ENCODE peak calls at places on chromosomes 6 and 20, in seven cellular contexts. W is cardiac fibroblast, L is Panc1, K is GM13977, F is RWPE1, I is astrocyte of the cerebellum, U is progenitor cell of endocrine pancreas. D is an unnamed sample.

GRCh38 chr6:13248053-13248452 is 80.3 kb downstream of the TBC1D7 start:
- DNase-seq in F (peak; percentile 42), K (no peak), L (no peak), W (peak; percentile 54), I (peak; percentile 32), U (no peak), D (no peak)

GRCh38 chr6:44257007-44257752 is at the start of gene SLC35B2:
- DNase-seq in K (peak; percentile 87), W (peak; percentile 82), I (no peak), U (peak; percentile 65), L (no peak), F (peak; percentile 81), D (peak; percentile 72)

GRCh38 chr6:31771992-31772358 is 5.2 kb downstream of the VWA7 start:
- DNase-seq in L (no peak), F (no peak), W (peak; percentile 36), K (no peak), I (no peak), U (no peak), D (no peak)

GRCh38 chr20:8996817-8997512 is 71.9 kb upstream of the PLCB4 start:
- DNase-seq in U (no peak), I (no peak), F (no peak), L (no peak), K (no peak), W (no peak), D (no peak)

GRCh38 chr20:21336455-21337151 is 33.5 kb downstream of the XRN2 start:
- DNase-seq in W (no peak), F (no peak), I (no peak), K (no peak), L (no peak), U (no peak), D (no peak)

GRCh38 chr6:47188588-47189021 is 121.1 kb downstream of the TNFRSF21 start:
- DNase-seq in W (peak; percentile 56), I (peak; percentile 18), U (no peak), F (peak; percentile 95), L (no peak), K (no peak), D (no peak)

GRCh38 chr6:87029711-87030314 is 65.1 kb downstream of the CGA start:
- DNase-seq in W (peak; percentile 68), F (peak; percentile 36), L (peak; percentile 24), K (peak; percentile 36), U (no peak), I (peak; percentile 55), D (no peak)

GRCh38 chr20:51650685-51651134 is 108.2 kb upstream of the NFATC2 start:
- DNase-seq in U (no peak), F (peak; percentile 68), L (no peak), W (peak; percentile 66), K (no peak), I (peak; percentile 20), D (no peak)

GRCh38 chr6:30219244-30219643 is 6.0 kb upstream of the TRIM26 start:
- DNase-seq in L (peak; percentile 48), I (no peak), K (peak; percentile 68), W (peak; percentile 68), F (peak; percentile 29), U (no peak), D (peak; percentile 36)

GRCh38 chr6:100482698-100483097 is 18.0 kb upstream of the SIM1 start:
- DNase-seq in W (no peak), I (no peak), L (no peak), F (no peak), U (no peak), K (no peak), D (no peak)

GRCh38 chr6:134503542-134504281 is 185.8 kb upstream of the SGK1 start:
- DNase-seq in L (no peak), I (no peak), W (peak; percentile 35), U (no peak), K (no peak), F (no peak), D (no peak)

GRCh38 chr20:52054123-52054522 is 137.5 kb downstream of the ZFP64 start:
- DNase-seq in I (no peak), F (no peak), U (no peak), W (no peak), L (no peak), K (no peak), D (no peak)

GRCh38 chr20:62805365-62805710 is 703 bp downstream of the OGFR start:
- DNase-seq in W (no peak), L (no peak), F (no peak), U (no peak), I (no peak), K (no peak), D (no peak)

GRCh38 chr6:50030777-50031562 is 9.2 kb upstream of the DEFB110 start:
- DNase-seq in W (no peak), F (peak; percentile 12), U (no peak), K (peak; percentile 3), I (no peak), L (no peak), D (peak; percentile 29)

GRCh38 chr6:106256201-106256968 is 69.2 kb downstream of the ATG5 start:
- DNase-seq in I (no peak), K (no peak), F (no peak), U (no peak), L (no peak), W (no peak), D (no peak)

GRCh38 chr20:34703061-34703572 is 1.0 kb upstream of the TP53INP2 start:
- DNase-seq in W (no peak), U (no peak), I (no peak), F (no peak), L (no peak), K (no peak), D (no peak)

GRCh38 chr6:170360476-170360875 is 53.9 kb downstream of the FAM120B start:
- DNase-seq in I (no peak), F (no peak), K (no peak), W (peak; percentile 37), L (no peak), U (no peak), D (no peak)

GRCh38 chr20:2006452-2007381 is 12.9 kb upstream of the PDYN start:
- DNase-seq in I (no peak), F (peak; percentile 25), K (peak; percentile 57), L (peak; percentile 28), W (peak; percentile 56), U (no peak), D (peak; percentile 41)

GRCh38 chr6:7115452-7116223 is 7.9 kb downstream of the RREB1 start:
- DNase-seq in W (peak; percentile 53), F (no peak), K (no peak), I (no peak), U (no peak), L (no peak), D (no peak)

GRCh38 chr6:117275205-117275604 is 9.8 kb downstream of the VGLL2 start:
- DNase-seq in F (no peak), K (no peak), L (no peak), I (no peak), U (no peak), W (no peak), D (no peak)

GRCh38 chr20:36093025-36093803 is 61.3 kb upstream of the EPB41L1 start:
- DNase-seq in I (no peak), U (no peak), W (peak; percentile 68), K (peak; percentile 38), F (no peak), L (no peak), D (no peak)

GRCh38 chr6:128276311-128276710 is 244.1 kb downstream of the PTPRK start:
- DNase-seq in W (no peak), U (no peak), F (no peak), K (no peak), L (no peak), I (no peak), D (no peak)

GRCh38 chr6:1199981-1200637 is 111.8 kb upstream of the FOXQ1 start:
- DNase-seq in W (no peak), U (no peak), I (no peak), F (no peak), L (no peak), K (no peak), D (no peak)

GRCh38 chr6:108728826-108729225 is 119.4 kb upstream of the ARMC2 start:
- DNase-seq in L (no peak), K (no peak), W (no peak), U (no peak), I (no peak), F (no peak), D (no peak)

GRCh38 chr20:2558581-2559301 is 22.4 kb downstream of the TMC2 start:
- DNase-seq in I (no peak), K (no peak), U (no peak), F (peak; percentile 15), L (no peak), W (peak; percentile 18), D (no peak)

GRCh38 chr20:21424846-21425245 is 27.5 kb upstream of the NKX2-4 start:
- DNase-seq in I (no peak), U (no peak), K (no peak), L (no peak), W (no peak), F (no peak), D (no peak)

GRCh38 chr6:15048367-15048766 is 197.5 kb upstream of the JARID2 start:
- DNase-seq in I (no peak), F (no peak), W (no peak), U (no peak), K (peak; percentile 21), L (no peak), D (no peak)

GRCh38 chr20:137668-138131 is 4.7 kb upstream of the DEFB126 start:
- DNase-seq in L (no peak), U (no peak), F (no peak), K (no peak), I (no peak), W (no peak), D (no peak)
- TF ChIP-seq CTCF in L (peak; percentile 74), U (no peak), F (peak; percentile 35), K (peak; percentile 43), I (no peak), W (peak; percentile 31), D (peak; percentile 34)

DNA sequence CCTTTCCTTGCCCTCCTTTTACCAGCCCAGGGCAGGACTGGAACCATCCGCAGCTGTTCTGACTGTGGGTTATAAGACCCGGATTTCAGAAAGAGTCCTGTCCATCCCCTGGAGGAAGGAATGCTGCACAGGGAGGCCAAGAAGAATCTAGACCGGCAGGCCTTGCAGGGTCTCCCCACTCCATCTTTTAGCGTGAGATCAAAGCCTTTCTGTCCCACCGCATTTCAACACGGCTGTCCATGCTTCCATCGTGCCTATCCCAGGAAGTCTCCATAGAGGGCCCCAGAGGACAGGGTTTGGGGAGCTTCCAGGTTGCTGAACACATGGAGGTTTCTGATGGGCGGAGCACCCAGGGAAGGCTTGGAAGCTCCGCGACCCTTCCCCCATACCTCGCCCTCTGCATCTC is 79.3 kb upstream of the AGPAT4 start:
- DNase-seq in L (no peak), K (no peak), U (no peak), W (peak; percentile 13), F (no peak), I (no peak), D (no peak)
- TF ChIP-seq CTCF in L (no peak), K (no peak), U (peak; percentile 41), W (peak; percentile 26), F (no peak), I (no peak), D (peak; percentile 46)

GRCh38 chr6:32947552-32948465 is 5.1 kb downstream of the HLA-DMA start:
- DNase-seq in I (no peak), L (peak; percentile 67), W (peak; percentile 43), K (no peak), F (peak; percentile 54), U (no peak), D (no peak)
- TF ChIP-seq CTCF in I (peak; percentile 60), L (peak; percentile 84), W (peak; percentile 8), K (peak; percentile 73), F (peak; percentile 70), U (peak; percentile 69), D (peak; percentile 67)

DNA sequence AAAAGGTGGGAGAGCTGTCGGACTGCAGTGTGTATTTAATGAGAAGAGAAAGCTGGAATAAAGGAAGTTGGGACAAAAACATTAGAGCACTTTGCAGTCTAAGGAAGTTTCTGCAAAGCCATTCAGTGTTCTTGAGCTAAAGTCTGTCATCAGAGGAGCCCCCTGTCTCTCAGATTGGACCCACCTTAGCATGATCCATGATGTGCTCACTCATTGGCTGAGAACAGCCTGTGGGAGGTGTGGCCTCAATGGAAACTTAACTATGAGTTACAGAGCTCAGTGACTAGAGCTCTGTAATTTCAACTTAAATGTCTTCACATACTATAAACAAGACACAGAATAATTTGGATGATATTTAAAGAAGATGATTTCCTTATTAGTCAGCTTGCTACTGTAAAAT is 437.0 kb downstream of the BTBD3 start:
- DNase-seq in L (no peak), I (no peak), W (peak; percentile 17), K (no peak), U (no peak), F (no peak), D (no peak)
- TF ChIP-seq CTCF in L (no peak), I (no peak), W (no peak), K (no peak), U (no peak), F (no peak), D (no peak)